ENCODE peak calls at places on chromosome 12, in five cellular contexts. Q is tibial artery, D is adipocyte, P is Panc1, T is Peyer's patch. N is an unnamed sample.

GRCh38 chr12:12598864-12599263 is 12.8 kb upstream of the CREBL2 start:
- DNase-seq in Q (no peak), P (no peak), T (no peak), D (no peak), N (no peak)

GRCh38 chr12:12819752-12820311 is 6.7 kb downstream of the DDX47 start:
- DNase-seq in Q (no peak), D (peak; percentile 79), T (no peak), P (no peak), N (peak; percentile 79)

GRCh38 chr12:26188641-26189040 is 6.7 kb upstream of the SSPN start:
- DNase-seq in Q (no peak), P (no peak), D (no peak), T (no peak), N (no peak)

GRCh38 chr12:14618990-14619389 is 51.3 kb upstream of the PLBD1 start:
- DNase-seq in P (no peak), D (peak; percentile 60), Q (no peak), T (no peak), N (peak; percentile 45)

GRCh38 chr12:29908154-29908553 is 124.4 kb upstream of the TMTC1 start:
- DNase-seq in Q (no peak), P (no peak), D (no peak), T (no peak), N (no peak)

GRCh38 chr12:19614601-19615442 is 175.5 kb downstream of the AEBP2 start:
- DNase-seq in P (no peak), D (peak; percentile 25), Q (no peak), T (no peak), N (no peak)

GRCh38 chr12:107288414-107289125 is 195.2 kb upstream of the CRY1 start:
- DNase-seq in Q (no peak), P (no peak), D (no peak), T (no peak), N (no peak)

GRCh38 chr12:91910871-91911388 is 234.7 kb downstream of the BTG1 start:
- DNase-seq in P (no peak), Q (no peak), T (no peak), D (no peak), N (no peak)

GRCh38 chr12:14403711-14404164 is 38.3 kb downstream of the ATF7IP start:
- DNase-seq in P (no peak), Q (no peak), D (peak; percentile 91), T (no peak), N (peak; percentile 61)

GRCh38 chr12:109305547-109305946 is 3.5 kb downstream of the FOXN4 start:
- DNase-seq in D (no peak), T (no peak), Q (no peak), P (no peak), N (no peak)

GRCh38 chr12:109727039-109727723 is 13.6 kb downstream of the FAM222A start:
- DNase-seq in Q (peak; percentile 64), T (no peak), D (no peak), P (no peak), N (no peak)

GRCh38 chr12:131015581-131016337 is 62.1 kb downstream of the ADGRD1 start:
- DNase-seq in P (no peak), D (no peak), T (no peak), Q (no peak), N (no peak)
- H3K27me3 ChIP-seq in P (no peaks in the 10 kb centered on the region), D (no peaks in the 10 kb centered on the region), T (no peaks in the 10 kb centered on the region), Q (no peaks in the 10 kb centered on the region), N (no peaks in the 10 kb centered on the region)

DNA sequence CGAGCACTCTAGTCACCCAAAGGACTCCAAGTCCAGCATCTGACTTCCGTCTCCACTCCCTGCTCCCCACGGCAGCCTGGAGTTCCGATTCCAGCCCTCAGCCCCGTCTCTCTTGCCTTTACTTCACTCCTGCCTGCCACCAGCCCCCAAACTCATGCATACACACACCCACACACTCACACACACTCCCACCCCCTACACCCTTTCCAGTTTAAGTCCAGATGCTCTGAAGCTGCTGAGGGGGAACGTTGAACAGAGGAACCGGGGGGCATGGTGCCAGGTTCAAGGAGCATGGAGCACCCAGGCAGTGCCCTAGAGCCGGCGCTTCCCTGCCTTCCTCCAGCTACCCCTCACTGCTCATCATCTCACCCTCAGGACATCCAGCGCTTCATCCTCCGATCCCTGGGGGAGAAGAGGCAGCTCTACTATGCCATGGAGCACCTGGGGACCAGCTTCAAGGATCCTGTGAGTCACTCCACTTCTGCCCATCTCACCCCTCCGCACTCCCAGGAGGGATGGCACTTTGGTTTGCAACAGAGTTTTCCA is 3.3 kb downstream of the P3H3 start:
- DNase-seq in T (no peak), Q (no peak), P (no peak), D (no peak), N (no peak)
- H3K27me3 ChIP-seq in T (no peaks in the 10 kb centered on the region), Q (no peaks in the 10 kb centered on the region), P (no peaks in the 10 kb centered on the region), D (no peaks in the 10 kb centered on the region), N (no peaks in the 10 kb centered on the region)

GRCh38 chr12:122203301-122203967 is at the start of gene B3GNT4:
- DNase-seq in Q (peak; percentile 68), D (peak; percentile 76), P (no peak), T (peak; percentile 69), N (peak; percentile 64)

GRCh38 chr12:122204829-122205589 is 1.5 kb downstream of the B3GNT4 start:
- DNase-seq in Q (peak; percentile 50), D (no peak), P (no peak), T (no peak), N (no peak)

GRCh38 chr12:122205590-122205925 is 2.0 kb downstream of the B3GNT4 start:
- DNase-seq in P (no peak), D (no peak), Q (peak; percentile 51), T (no peak), N (no peak)

GRCh38 chr12:122206111-122206881 is 2.8 kb downstream of the B3GNT4 start:
- DNase-seq in D (no peak), T (no peak), P (no peak), Q (peak; percentile 64), N (no peak)

DNA sequence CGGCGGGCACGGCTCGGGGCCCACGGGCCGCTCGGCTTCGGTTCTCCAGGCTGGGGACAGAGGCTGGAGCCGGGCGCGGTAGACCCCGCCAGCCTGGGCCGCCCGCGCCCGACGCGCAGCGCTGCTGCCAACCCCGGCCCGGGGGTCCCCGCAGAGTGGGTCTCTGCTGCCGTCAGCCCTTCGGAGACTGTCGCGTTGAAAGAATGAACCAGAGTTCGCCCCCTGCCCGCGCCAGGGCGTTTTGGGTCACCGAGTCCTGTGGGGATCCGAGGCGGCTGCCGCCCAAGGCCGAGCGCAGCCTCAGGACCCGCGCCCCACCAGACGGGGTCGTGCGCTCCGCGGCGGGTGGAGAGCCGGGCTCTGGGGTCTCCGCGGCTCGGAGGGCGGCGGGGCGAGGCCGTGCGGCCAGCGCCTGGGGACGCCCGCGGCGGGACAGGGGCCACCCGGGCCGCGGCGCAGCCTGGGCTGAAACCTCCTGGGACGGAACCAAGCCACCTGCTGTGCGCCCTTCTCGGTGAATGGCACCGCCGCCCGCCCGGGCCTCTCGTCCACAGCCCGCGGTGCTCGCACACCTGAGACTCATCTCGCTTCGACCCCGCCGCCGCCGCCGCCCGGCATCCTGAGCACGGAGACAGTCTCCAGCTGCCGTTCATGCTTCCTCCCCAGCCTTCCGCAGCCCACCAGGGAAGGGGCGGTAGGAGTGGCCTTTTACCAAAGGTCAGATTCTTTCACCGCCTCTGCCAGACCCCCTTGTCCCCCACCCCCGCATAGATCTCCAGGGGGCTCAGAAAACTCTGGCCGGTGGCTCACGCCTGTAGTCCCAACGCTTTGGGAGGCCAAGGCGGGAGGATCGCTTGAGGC is 689 bp downstream of the B3GNT4 start:
- DNase-seq in T (no peak), Q (peak; percentile 57), D (peak; percentile 37), P (no peak), N (no peak)
- H3K27me3 ChIP-seq in T (peaks cover 18% of the 10 kb centered on the region), Q (peaks cover 63% of the 10 kb centered on the region), D (peaks cover 32% of the 10 kb centered on the region), P (no peaks in the 10 kb centered on the region), N (no peaks in the 10 kb centered on the region)

DNA sequence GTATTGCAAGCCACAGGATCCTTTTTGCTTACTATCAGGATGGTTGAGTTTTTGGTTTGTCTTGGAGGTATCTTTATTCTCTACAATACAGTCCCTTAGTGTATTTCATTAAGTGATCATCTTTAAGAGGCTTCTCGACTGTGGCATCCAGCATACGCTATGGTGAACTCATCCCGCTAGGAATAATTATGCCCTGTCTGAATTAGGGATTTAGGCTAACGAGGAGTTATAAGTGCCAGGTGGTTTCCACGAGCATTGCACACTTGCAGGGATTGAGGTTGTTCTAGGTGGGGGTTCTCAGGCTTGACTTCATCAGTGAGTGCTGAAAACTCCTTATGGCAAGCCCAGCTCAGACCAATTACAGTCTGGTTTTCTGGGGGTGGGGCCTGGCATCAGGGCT is 37.2 kb upstream of the RBM19 start:
- DNase-seq in P (no peak), D (no peak), Q (no peak), T (no peak), N (no peak)
- H3K27me3 ChIP-seq in P (peaks cover 15% of the 10 kb centered on the region), D (peaks cover 48% of the 10 kb centered on the region), Q (peaks cover 28% of the 10 kb centered on the region), T (no peaks in the 10 kb centered on the region), N (no peaks in the 10 kb centered on the region)

GRCh38 chr12:54173066-54173726 is 15.6 kb downstream of the SMUG1 start:
- DNase-seq in D (peak; percentile 65), P (no peak), T (no peak), Q (no peak), N (no peak)
- H3K27me3 ChIP-seq in D (no peaks in the 10 kb centered on the region), P (peaks cover 13% of the 10 kb centered on the region), T (peaks cover 10% of the 10 kb centered on the region), Q (no peaks in the 10 kb centered on the region), N (peaks cover 29% of the 10 kb centered on the region)

GRCh38 chr12:52769946-52770345 is 7.2 kb downstream of the KRT76 start:
- DNase-seq in T (no peak), D (no peak), Q (no peak), P (no peak), N (no peak)

GRCh38 chr12:52772188-52772587 is 5.0 kb downstream of the KRT76 start:
- DNase-seq in T (no peak), Q (no peak), P (no peak), D (no peak), N (no peak)

GRCh38 chr12:52769354-52769753 is 7.8 kb downstream of the KRT76 start:
- DNase-seq in Q (no peak), T (no peak), P (no peak), D (no peak), N (peak; percentile 2)

GRCh38 chr12:52772727-52773126 is 4.4 kb downstream of the KRT76 start:
- DNase-seq in P (no peak), Q (no peak), D (no peak), T (no peak), N (no peak)

GRCh38 chr12:52771088-52771487 is 6.1 kb downstream of the KRT76 start:
- DNase-seq in D (no peak), P (no peak), Q (no peak), T (no peak), N (no peak)
- H3K27me3 ChIP-seq in D (peaks cover 45% of the 10 kb centered on the region), P (peaks cover 3% of the 10 kb centered on the region), Q (peaks cover 7% of the 10 kb centered on the region), T (no peaks in the 10 kb centered on the region), N (peaks cover 11% of the 10 kb centered on the region)

DNA sequence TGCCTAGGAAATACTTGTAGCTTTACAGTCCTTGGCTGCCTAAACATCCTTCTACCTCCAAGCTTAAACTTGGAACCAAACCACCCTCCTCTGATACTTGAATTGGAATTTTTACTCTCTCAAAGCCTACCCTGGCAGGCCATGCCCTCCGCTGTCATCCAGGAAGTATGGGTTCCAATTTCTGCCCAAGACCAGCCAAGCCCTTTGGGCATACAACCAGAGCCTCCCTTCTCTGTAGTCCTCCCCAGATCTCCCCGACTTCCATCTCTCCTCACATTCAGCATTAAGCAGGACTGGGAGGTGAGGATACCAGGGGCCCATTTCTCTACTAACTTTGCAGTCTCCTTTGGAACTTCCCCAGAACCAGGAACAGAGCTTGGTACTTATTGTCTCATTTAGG is 365 bp upstream of the DHH start:
- DNase-seq in T (no peak), D (no peak), P (no peak), Q (no peak), N (no peak)
- H3K27me3 ChIP-seq in T (peaks cover 41% of the 10 kb centered on the region), D (peaks cover 46% of the 10 kb centered on the region), P (no peaks in the 10 kb centered on the region), Q (peaks cover 49% of the 10 kb centered on the region), N (peaks cover 39% of the 10 kb centered on the region)

N was measured in bronchial epithelial cell.